ENCODE peak calls at places on chromosomes 2 and 18, in ten cellular contexts. E is spleen, Y is ovary, D is fibroblast of villous mesenchyme, O is tibial nerve, I is stomach, G is astrocyte of the spinal cord, F is epithelial cell of esophagus, W is hepatocyte, H is brain microvascular endothelial cell. U is an unnamed sample.

GRCh38 chr2:152500777-152501176 is 165.8 kb downstream of the FMNL2 start:
- DNase-seq in E (no peak), Y (no peak), D (no peak), O (peak; percentile 61), I (no peak), G (no peak), F (no peak), W (no peak), H (no peak), U (no peak)

GRCh38 chr18:36688020-36688965 is 140.5 kb downstream of the TPGS2 start:
- DNase-seq in E (no peak), Y (peak; percentile 49), D (peak; percentile 68), O (peak; percentile 89), I (peak; percentile 65), G (peak; percentile 77), F (peak; percentile 81), W (peak; percentile 82), H (peak; percentile 66), U (peak; percentile 79)

GRCh38 chr2:121790276-121790956 is 35.0 kb downstream of the TSN start:
- DNase-seq in E (no peak), Y (no peak), D (peak; percentile 53), O (no peak), I (no peak), G (peak; percentile 87), F (peak; percentile 92), W (peak; percentile 73), H (peak; percentile 90), U (peak; percentile 96)

GRCh38 chr2:159094173-159094737 is 125.8 kb downstream of the TANC1 start:
- DNase-seq in E (no peak), Y (peak; percentile 80), D (peak; percentile 99), O (peak; percentile 57), I (no peak), G (peak; percentile 52), F (peak; percentile 52), W (peak; percentile 20), H (no peak), U (peak; percentile 90)

GRCh38 chr2:78118037-78118436 is 595.9 kb upstream of the LRRTM4 start:
- DNase-seq in E (no peak), Y (no peak), D (no peak), O (no peak), I (no peak), G (no peak), F (no peak), W (no peak), H (no peak), U (no peak)

GRCh38 chr2:26533661-26534060 is 55.7 kb upstream of the OTOF start:
- DNase-seq in E (peak; percentile 39), Y (no peak), D (no peak), O (no peak), I (no peak), G (no peak), F (no peak), W (no peak), H (no peak), U (no peak)

GRCh38 chr18:21704603-21705364 is at the start of gene ABHD3:
- DNase-seq in E (peak; percentile 99), Y (peak; percentile 90), D (peak; percentile 90), O (peak; percentile 83), I (peak; percentile 96), G (peak; percentile 92), F (peak; percentile 97), W (peak; percentile 98), H (peak; percentile 78), U (peak; percentile 93)

GRCh38 chr18:3972291-3972985 is 482.7 kb downstream of the DLGAP1 start:
- DNase-seq in E (no peak), Y (no peak), D (no peak), O (no peak), I (no peak), G (no peak), F (peak; percentile 39), W (no peak), H (no peak), U (no peak)

GRCh38 chr2:27753744-27754588 is 17.6 kb upstream of the MRPL33 start:
- DNase-seq in E (peak; percentile 90), Y (peak; percentile 68), D (peak; percentile 81), O (peak; percentile 65), I (peak; percentile 87), G (peak; percentile 81), F (peak; percentile 87), W (peak; percentile 87), H (peak; percentile 82), U (peak; percentile 87)

GRCh38 chr18:35605686-35606417 is 24.3 kb downstream of the GALNT1 start:
- DNase-seq in E (no peak), Y (no peak), D (no peak), O (no peak), I (no peak), G (peak; percentile 27), F (peak; percentile 66), W (no peak), H (peak; percentile 36), U (peak; percentile 64)

GRCh38 chr18:2657788-2658458 is 2.4 kb downstream of the SMCHD1 start:
- DNase-seq in E (no peak), Y (no peak), D (peak; percentile 92), O (no peak), I (no peak), G (peak; percentile 81), F (peak; percentile 44), W (peak; percentile 81), H (no peak), U (peak; percentile 80)

GRCh38 chr2:146776589-146776988 is 1068.2 kb upstream of the ACVR2A start:
- DNase-seq in E (no peak), Y (no peak), D (no peak), O (no peak), I (no peak), G (no peak), F (no peak), W (no peak), H (no peak), U (no peak)

GRCh38 chr2:221568299-221568698 is 3.8 kb downstream of the EPHA4 start:
- DNase-seq in E (no peak), Y (no peak), D (no peak), O (no peak), I (no peak), G (no peak), F (no peak), W (no peak), H (no peak), U (no peak)
- H3K4me3 ChIP-seq in E (no peak overlapping the region), Y (no peak overlapping the region), D (no peak overlapping the region), O (no peak overlapping the region), I (no peak overlapping the region), G (no peak overlapping the region), F (no peak overlapping the region), W (no peak overlapping the region), H (no peak overlapping the region), U (no peak overlapping the region)

DNA sequence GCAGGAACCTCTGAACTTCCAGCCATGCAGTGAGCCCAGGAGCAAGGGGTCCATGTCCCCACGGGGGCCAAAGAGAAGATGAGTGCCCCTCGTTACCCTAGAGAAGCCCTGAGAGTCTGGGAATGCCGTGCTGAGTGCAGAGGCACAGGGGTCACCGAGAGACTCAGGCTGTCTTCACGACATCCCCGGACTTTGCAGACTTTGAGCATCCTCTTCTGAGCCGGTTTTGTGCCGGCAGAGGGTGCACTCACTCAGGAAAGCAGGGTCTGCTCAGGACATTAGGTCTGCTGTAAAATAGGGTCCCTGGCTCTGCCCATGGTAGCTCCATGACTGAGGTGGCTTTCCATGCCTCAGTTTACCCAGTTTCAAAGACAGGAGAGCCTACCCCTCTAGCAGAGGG is 71.0 kb downstream of the GALNT14 start:
- DNase-seq in E (no peak), Y (no peak), D (no peak), O (no peak), I (no peak), G (no peak), F (no peak), W (no peak), H (no peak), U (peak; percentile 5)
- TF ChIP-seq CTCF in E (no peak), Y (no peak), D (peak; percentile 3), O (no peak), I (no peak), G (no peak), F (no peak), W (no peak), H (peak; percentile 49), U (no peak)

DNA sequence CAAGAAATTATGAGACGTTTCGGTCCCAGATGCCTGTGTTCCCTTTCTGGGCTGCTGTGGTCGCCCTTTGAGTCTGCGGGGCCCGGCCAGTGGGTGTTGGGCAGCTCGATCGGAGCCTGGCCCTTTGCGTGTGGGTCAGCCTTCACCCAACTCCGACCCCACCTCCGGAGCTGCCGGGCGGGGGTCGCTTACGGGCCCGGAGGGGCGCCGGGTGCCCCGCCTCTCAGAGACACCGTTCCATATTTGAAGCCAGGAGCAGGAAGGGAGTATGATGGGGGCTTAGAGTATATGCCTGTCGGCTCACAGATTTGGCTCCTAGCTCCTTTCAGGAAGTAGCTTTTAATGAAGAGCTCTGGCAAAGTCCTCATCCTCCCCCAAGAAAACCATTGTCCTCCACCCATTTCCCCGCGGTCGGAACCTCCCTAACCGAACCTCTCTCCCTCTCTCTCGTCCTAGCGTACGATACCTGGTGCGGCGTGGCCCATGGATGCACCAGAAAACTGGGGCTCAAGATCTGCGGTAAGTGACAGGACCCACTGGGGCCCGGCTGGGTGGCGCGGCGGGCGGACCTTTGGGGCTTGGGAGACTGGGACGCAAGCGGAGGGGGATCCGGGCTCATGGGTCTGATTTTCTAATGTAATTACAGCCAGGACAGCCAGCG is 5.1 kb downstream of the GAD1 start:
- DNase-seq in E (peak; percentile 72), Y (no peak), D (no peak), O (no peak), I (no peak), G (no peak), F (no peak), W (no peak), H (no peak), U (no peak)
- H3K4me3 ChIP-seq in E (peak overlapping the region; percentile 27), Y (no peak overlapping the region), D (no peak overlapping the region), O (no peak overlapping the region), I (peak overlapping the region; percentile 37), G (no peak overlapping the region), F (no peak overlapping the region), W (no peak overlapping the region), H (no peak overlapping the region), U (no peak overlapping the region)

GRCh38 chr2:9768388-9768787 is 74.9 kb upstream of the TAF1B start:
- DNase-seq in E (peak; percentile 66), Y (no peak), D (no peak), O (no peak), I (no peak), G (no peak), F (no peak), W (peak; percentile 76), H (no peak), U (no peak)
- TF ChIP-seq CTCF in E (no peak), Y (no peak), D (no peak), O (no peak), I (no peak), G (peak; percentile 44), F (no peak), W (peak; percentile 31), H (peak; percentile 59), U (no peak)

GRCh38 chr2:213627054-213627710 is 342.9 kb downstream of the SPAG16 start:
- DNase-seq in E (no peak), Y (no peak), D (no peak), O (no peak), I (no peak), G (no peak), F (no peak), W (peak; percentile 23), H (no peak), U (no peak)
- H3K4me3 ChIP-seq in E (no peak overlapping the region), Y (no peak overlapping the region), D (no peak overlapping the region), O (no peak overlapping the region), I (no peak overlapping the region), G (no peak overlapping the region), F (no peak overlapping the region), W (no peak overlapping the region), H (no peak overlapping the region), U (no peak overlapping the region)

U was measured in cardiac fibroblast.